ENCODE peak calls at places on chromosomes 11 and 22, in four cellular contexts. V, K, D and X are unnamed samples.

GRCh38 chr22:43114958-43115357 is 4.4 kb downstream of the BIK start:
- DNase-seq in K (no peak), D (no peak), V (no peak), X (no peak)

GRCh38 chr22:29744902-29745301 is 21.9 kb downstream of the ZMAT5 start:
- DNase-seq in K (no peak), V (peak; percentile 14), D (peak; percentile 58), X (no peak)

GRCh38 chr11:45348729-45349128 is 62.6 kb upstream of the SYT13 start:
- DNase-seq in V (no peak), D (no peak), K (no peak), X (no peak)

GRCh38 chr22:49393526-49393925 is 434.1 kb downstream of the BRD1 start:
- DNase-seq in V (no peak), K (no peak), D (no peak), X (no peak)

GRCh38 chr22:40578171-40578570 is 58.3 kb downstream of the MRTFA start:
- DNase-seq in K (no peak), D (no peak), V (no peak), X (no peak)

GRCh38 chr11:3231851-3232744 is at the start of gene MRGPRE:
- DNase-seq in D (no peak), K (no peak), V (no peak), X (no peak)

GRCh38 chr11:78741794-78742193 is 167.1 kb upstream of the NARS2 start:
- DNase-seq in D (no peak), V (no peak), K (no peak), X (no peak)

GRCh38 chr22:17213976-17214375 is 5.3 kb downstream of the ADA2 start:
- DNase-seq in K (peak; percentile 26), V (peak; percentile 75), D (no peak), X (no peak)

GRCh38 chr22:44147036-44147645 is 33.6 kb upstream of the PARVG start:
- DNase-seq in K (no peak), V (no peak), D (no peak), X (no peak)

GRCh38 chr11:64146036-64146943 is 19.6 kb downstream of the MACROD1 start:
- DNase-seq in V (peak; percentile 45), D (no peak), K (peak; percentile 57), X (no peak)

GRCh38 chr22:38873469-38874411 is 1.7 kb upstream of the CBX6 start:
- DNase-seq in V (no peak), K (no peak), D (no peak), X (no peak)

GRCh38 chr11:134939905-134940304 is 527.9 kb upstream of the B3GAT1 start:
- DNase-seq in V (peak; percentile 5), K (no peak), D (no peak), X (no peak)